ENCODE peak calls at places on chromosomes 11 and 22, in nine cellular contexts. J is ovary, P is tibial nerve, W is A549, N is esophagus squamous epithelium, U is heart left ventricle, G is H54, Q is GM12891, H is HCT116. Y is an unnamed sample.

GRCh38 chr11:69002101-69002742 is 10.8 kb downstream of the MRGPRF start:
- DNase-seq in Q (no peak), G (no peak), J (no peak), N (no peak), U (no peak), P (peak; percentile 13), H (no peak), W (no peak), Y (no peak)

GRCh38 chr11:106133529-106133928 is 56.1 kb downstream of the AASDHPPT start:
- DNase-seq in J (no peak), Q (no peak), N (no peak), H (no peak), G (no peak), W (no peak), U (no peak), P (no peak), Y (no peak)

GRCh38 chr22:20237480-20238440 is 30.4 kb downstream of the RTN4R start:
- DNase-seq in N (no peak), H (no peak), J (peak; percentile 67), P (no peak), U (no peak), W (no peak), G (no peak), Q (peak; percentile 72), Y (no peak)

GRCh38 chr11:69595805-69596665 is 44.9 kb upstream of the CCND1 start:
- DNase-seq in N (no peak), Q (no peak), U (no peak), H (no peak), J (no peak), G (no peak), W (no peak), P (no peak), Y (no peak)

GRCh38 chr22:42919199-42919598 is 62.1 kb upstream of the ARFGAP3 start:
- DNase-seq in H (peak; percentile 42), G (no peak), P (no peak), U (no peak), J (peak; percentile 5), Q (no peak), N (no peak), W (peak; percentile 22), Y (peak; percentile 14)

GRCh38 chr11:27717801-27718229 is 17.6 kb upstream of the BDNF start:
- DNase-seq in N (no peak), G (no peak), W (peak; percentile 39), H (no peak), U (no peak), J (no peak), Q (no peak), P (no peak), Y (no peak)

GRCh38 chr11:112279901-112280267 is 19.2 kb upstream of the PLET1 start:
- DNase-seq in N (no peak), U (peak; percentile 61), P (peak; percentile 59), H (no peak), Q (peak; percentile 54), J (peak; percentile 71), W (peak; percentile 56), G (no peak), Y (peak; percentile 77)

GRCh38 chr11:3949132-3949531 is 93.7 kb downstream of the STIM1 start:
- DNase-seq in G (no peak), Q (no peak), J (no peak), W (no peak), U (no peak), P (no peak), H (no peak), N (no peak), Y (no peak)

GRCh38 chr11:77037057-77037456 is 2.9 kb downstream of the B3GNT6 start:
- DNase-seq in N (no peak), H (no peak), W (no peak), G (no peak), P (no peak), U (no peak), J (no peak), Q (no peak), Y (no peak)

GRCh38 chr11:69471329-69472052 is 10.0 kb upstream of the LINC01488 start:
- DNase-seq in G (no peak), H (no peak), U (no peak), N (no peak), Q (no peak), P (no peak), J (no peak), W (no peak), Y (no peak)

GRCh38 chr11:32131321-32131720 is 40.4 kb downstream of the RCN1 start:
- DNase-seq in H (no peak), N (no peak), G (no peak), J (no peak), W (no peak), P (no peak), U (no peak), Q (no peak), Y (no peak)

GRCh38 chr11:15849265-15849664 is 507.1 kb downstream of the SOX6 start:
- DNase-seq in Q (no peak), J (no peak), U (no peak), P (no peak), H (no peak), G (no peak), W (no peak), N (no peak), Y (no peak)

GRCh38 chr11:36510567-36511020 is 522 bp upstream of the TRAF6 start:
- DNase-seq in W (no peak), U (peak; percentile 18), H (no peak), N (no peak), G (no peak), J (no peak), Q (no peak), P (no peak), Y (no peak)

GRCh38 chr22:29600846-29601245 is 2.6 kb upstream of the NF2 start:
- DNase-seq in W (no peak), G (no peak), P (no peak), Q (no peak), U (no peak), N (no peak), H (no peak), J (no peak), Y (no peak)

GRCh38 chr11:19789840-19790710 is 77.4 kb downstream of the NAV2 start:
- DNase-seq in H (no peak), Q (no peak), N (no peak), G (no peak), J (no peak), U (no peak), W (no peak), P (no peak), Y (no peak)

GRCh38 chr11:114827043-114827442 is 148.7 kb downstream of the NXPE2 start:
- DNase-seq in U (no peak), H (no peak), G (no peak), N (no peak), P (no peak), W (no peak), J (no peak), Q (no peak), Y (no peak)

GRCh38 chr22:30864441-30865420 is 103.8 kb downstream of the MORC2 start:
- DNase-seq in U (no peak), H (no peak), G (no peak), W (no peak), Q (peak; percentile 14), P (no peak), J (peak; percentile 8), N (no peak), Y (no peak)

GRCh38 chr11:117464778-117465177 is 137.1 kb downstream of the CEP164 start:
- DNase-seq in J (no peak), P (no peak), Q (no peak), W (no peak), G (no peak), H (no peak), U (no peak), N (no peak), Y (no peak)

DNA sequence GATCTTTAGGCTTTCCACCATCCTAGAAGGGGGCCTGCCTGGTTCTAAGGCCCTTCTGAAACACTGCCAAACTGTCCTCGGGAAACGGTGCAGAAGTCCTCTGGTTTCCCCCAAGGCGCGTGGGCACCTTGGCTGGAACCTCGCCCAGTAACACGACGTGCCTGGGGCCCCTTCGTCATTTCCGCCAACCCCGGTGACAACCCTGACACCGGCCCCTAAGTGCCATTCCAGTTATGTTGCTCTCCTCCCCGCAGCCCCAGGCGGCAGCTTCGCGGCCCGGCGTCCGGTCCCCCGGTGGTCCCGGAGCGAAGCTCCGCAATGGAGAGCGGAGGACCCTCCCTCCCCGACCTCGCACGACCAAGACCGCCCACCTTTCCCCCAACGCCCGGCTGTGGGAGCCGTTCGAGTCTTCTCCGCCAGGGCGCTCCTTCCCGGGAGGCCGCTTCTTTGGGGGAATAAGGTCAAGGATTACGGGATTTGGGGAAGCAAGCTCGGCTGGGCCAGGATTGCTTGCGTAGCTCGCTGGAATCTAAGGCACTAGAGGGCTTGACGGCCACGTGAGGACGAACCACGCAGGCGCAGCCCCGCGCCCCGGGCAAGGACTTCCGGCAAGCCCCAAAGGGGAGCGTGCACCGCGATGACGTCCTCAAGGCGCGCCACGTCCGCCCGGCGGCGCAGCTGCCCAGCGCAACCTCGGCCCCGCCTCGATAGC is 648 bp downstream of the RNH1 start:
- DNase-seq in H (peak; percentile 91), Q (peak; percentile 99), W (peak; percentile 99), J (peak; percentile 99), N (peak; percentile 80), P (peak; percentile 88), U (peak; percentile 99), G (peak; percentile 99), Y (peak; percentile 99)
- TF ChIP-seq POLR2A in H (peak; percentile 64), Q (peak; percentile 93), W (no peak), J (peak; percentile 68), N (peak; percentile 77), P (peak; percentile 81), U (peak; percentile 69), G (peak; percentile 48), Y (peak; percentile 85)

DNA sequence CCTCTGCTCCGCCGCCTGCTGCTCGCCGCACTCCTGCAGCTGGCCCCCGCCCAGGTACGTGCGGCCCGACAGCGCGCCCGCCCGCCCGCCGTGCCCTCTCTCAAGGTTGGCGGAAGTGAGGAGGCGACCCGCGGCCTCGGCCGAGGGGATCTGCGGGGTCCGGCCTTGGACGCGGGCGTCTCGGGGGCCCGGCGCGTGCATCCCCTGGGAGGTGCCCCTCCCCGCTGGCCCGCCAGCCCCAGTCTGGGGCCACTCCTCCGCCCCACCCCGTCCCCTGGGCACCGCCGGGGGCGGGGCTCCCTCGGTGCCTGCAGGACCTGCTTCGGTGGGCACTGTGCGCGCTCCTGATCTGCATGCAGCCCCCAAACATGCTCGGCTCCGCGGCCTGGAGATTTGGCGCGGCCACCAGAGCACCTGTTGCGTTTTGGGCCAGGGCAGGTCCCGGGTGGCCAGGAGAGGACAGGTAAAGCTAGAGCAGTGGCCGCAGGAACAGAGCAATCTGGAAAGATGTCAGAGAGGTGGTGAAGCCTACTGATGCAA is 526 bp downstream of the VEGFB start:
- DNase-seq in N (no peak), J (peak; percentile 74), Q (no peak), P (no peak), G (no peak), H (no peak), U (peak; percentile 59), W (no peak), Y (peak; percentile 65)
- TF ChIP-seq POLR2A in N (peak; percentile 45), J (no peak), Q (no peak), P (peak; percentile 29), G (peak; percentile 43), H (peak; percentile 22), U (peak; percentile 42), W (peak; percentile 18), Y (no peak)

GRCh38 chr11:100247701-100248100 is 439.4 kb upstream of the ARHGAP42 start:
- DNase-seq in J (no peak), W (no peak), P (no peak), Q (no peak), G (no peak), N (no peak), U (no peak), H (no peak), Y (no peak)
- TF ChIP-seq POLR2A in J (no peak), W (no peak), P (no peak), Q (no peak), G (no peak), N (no peak), U (no peak), H (no peak), Y (no peak)

GRCh38 chr11:12693485-12694181 is 19.4 kb downstream of the TEAD1 start:
- DNase-seq in N (no peak), J (no peak), W (peak; percentile 83), G (no peak), U (peak; percentile 66), H (peak; percentile 96), P (peak; percentile 17), Q (no peak), Y (peak; percentile 6)
- TF ChIP-seq POLR2A in N (peak; percentile 46), J (no peak), W (peak; percentile 14), G (no peak), U (peak; percentile 35), H (no peak), P (no peak), Q (no peak), Y (no peak)